ENCODE peak calls at places on chromosomes 7 and 10, in eight cellular contexts. P is gastrocnemius medialis, O is kidney, B is psoas muscle, Z is thoracic aorta, F is colonic mucosa, Q is endodermal cell, E is left ventricle myocardium inferior. A is an unnamed sample.

GRCh38 chr7:89914673-89915072 is 239.6 kb upstream of the STEAP1 start:
- DNase-seq in Q (peak), E (no peak), F (no peak), Z (no peak), B (no peak), P (no peak), O (no peak), A (no peak)

GRCh38 chr7:49866910-49867309 is 93.5 kb downstream of the VWC2 start:
- DNase-seq in O (no peak), F (no peak), E (no peak), P (no peak), B (no peak), Q (no peak), Z (no peak), A (no peak)

GRCh38 chr10:93445097-93445960 is 36.8 kb downstream of the MYOF start:
- DNase-seq in Q (peak), O (peak), B (peak), E (peak), F (peak), Z (peak), P (peak), A (peak)

GRCh38 chr7:68873616-68874015 is 724.7 kb upstream of the AUTS2 start:
- DNase-seq in Q (no peak), F (no peak), O (no peak), B (no peak), P (no peak), E (no peak), Z (no peak), A (no peak)

GRCh38 chr10:70690584-70690983 is 18.3 kb downstream of the ADAMTS14 start:
- DNase-seq in P (no peak), F (no peak), Q (no peak), B (no peak), E (no peak), O (no peak), Z (no peak), A (no peak)

GRCh38 chr10:132688580-132689420 is 97.1 kb downstream of the NKX6-2 start:
- DNase-seq in E (peak), O (peak), B (peak), Z (no peak), P (no peak), F (no peak), Q (peak), A (no peak)

GRCh38 chr10:127937069-127937468 is 30.2 kb downstream of the PTPRE start:
- DNase-seq in Z (no peak), P (no peak), B (no peak), E (no peak), Q (no peak), F (no peak), O (no peak), A (no peak)

GRCh38 chr7:20596653-20597052 is 18.8 kb upstream of the ABCB5 start:
- DNase-seq in P (no peak), B (no peak), Z (no peak), O (no peak), E (no peak), Q (no peak), F (no peak), A (no peak)

GRCh38 chr10:81728692-81729091 is 146.3 kb upstream of the NRG3 start:
- DNase-seq in Z (no peak), F (no peak), Q (no peak), E (no peak), B (no peak), P (no peak), O (no peak), A (no peak)

GRCh38 chr7:134545379-134545778 is 3.5 kb upstream of the AKR1B15 start:
- DNase-seq in P (no peak), O (no peak), E (no peak), B (no peak), Z (no peak), F (no peak), Q (no peak), A (no peak)

GRCh38 chr7:2159176-2159520 is 73.6 kb downstream of the MAD1L1 start:
- DNase-seq in B (no peak), Z (no peak), O (peak), Q (peak), E (no peak), P (no peak), F (no peak), A (no peak)

GRCh38 chr7:39086638-39087360 is 109.1 kb downstream of the POU6F2 start:
- DNase-seq in O (no peak), B (no peak), P (no peak), Z (no peak), E (no peak), F (no peak), Q (no peak), A (no peak)

DNA sequence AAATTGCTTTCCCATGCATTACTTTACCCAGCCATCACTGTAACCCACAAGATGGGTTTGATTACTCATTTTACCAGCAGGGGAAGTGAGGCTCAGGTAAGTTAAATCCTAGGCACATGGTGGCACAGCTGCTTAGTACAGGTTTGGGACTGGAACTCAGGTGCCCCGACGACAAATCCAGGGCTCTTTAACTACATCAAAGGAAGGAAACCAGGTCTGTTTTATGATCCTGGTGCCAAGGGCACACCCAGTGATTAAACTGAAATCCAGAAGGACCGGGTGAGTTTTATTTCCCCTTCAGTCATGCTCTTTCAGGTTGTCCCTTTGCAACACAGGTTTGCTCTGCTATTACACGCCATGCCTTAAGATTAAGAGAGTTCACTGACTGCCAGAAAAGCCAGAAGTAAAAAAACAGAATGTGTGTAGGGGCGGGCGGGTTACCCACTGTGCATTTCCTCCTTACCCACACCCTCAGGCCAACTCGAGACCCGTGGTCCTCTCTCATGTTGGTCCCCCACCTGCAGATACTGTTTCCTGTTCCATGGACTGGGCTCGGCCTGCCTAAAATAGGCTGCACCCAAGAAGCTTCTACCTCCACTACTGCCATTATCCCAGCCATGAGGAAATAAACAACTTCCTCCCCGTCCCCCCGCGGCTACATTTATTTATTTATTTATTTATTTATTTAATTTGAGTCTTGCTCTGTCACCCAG is 55.2 kb upstream of the KDM7A start:
- DNase-seq in F (peak), O (no peak), P (no peak), Q (peak), E (no peak), B (no peak), Z (no peak), A (no peak)
- TF ChIP-seq CTCF in F (no peak), O (no peak), P (no peak), Q (no peak), E (no peak), B (no peak), Z (no peak), A (no peak)

GRCh38 chr7:37046680-37047079 is 322.4 kb upstream of the AOAH start:
- DNase-seq in P (no peak), Z (no peak), F (no peak), B (no peak), O (no peak), Q (no peak), E (no peak), A (no peak)
- H3K27ac ChIP-seq in P (no peak), Z (no peak), F (no peak), B (no peak), O (no peak), Q (no peak), E (no peak), A (no peak)

GRCh38 chr7:16804674-16805439 is at the start of gene AGR2:
- DNase-seq in E (no peak), B (no peak), O (peak), Z (no peak), Q (no peak), P (no peak), F (peak), A (no peak)

GRCh38 chr7:16801579-16801978 is 3.2 kb downstream of the AGR2 start:
- DNase-seq in F (no peak), Z (no peak), O (no peak), P (no peak), Q (no peak), E (no peak), B (no peak), A (no peak)

GRCh38 chr7:16801111-16801542 is 3.7 kb downstream of the AGR2 start:
- DNase-seq in P (no peak), B (no peak), Z (no peak), F (no peak), E (no peak), Q (no peak), O (no peak), A (no peak)

DNA sequence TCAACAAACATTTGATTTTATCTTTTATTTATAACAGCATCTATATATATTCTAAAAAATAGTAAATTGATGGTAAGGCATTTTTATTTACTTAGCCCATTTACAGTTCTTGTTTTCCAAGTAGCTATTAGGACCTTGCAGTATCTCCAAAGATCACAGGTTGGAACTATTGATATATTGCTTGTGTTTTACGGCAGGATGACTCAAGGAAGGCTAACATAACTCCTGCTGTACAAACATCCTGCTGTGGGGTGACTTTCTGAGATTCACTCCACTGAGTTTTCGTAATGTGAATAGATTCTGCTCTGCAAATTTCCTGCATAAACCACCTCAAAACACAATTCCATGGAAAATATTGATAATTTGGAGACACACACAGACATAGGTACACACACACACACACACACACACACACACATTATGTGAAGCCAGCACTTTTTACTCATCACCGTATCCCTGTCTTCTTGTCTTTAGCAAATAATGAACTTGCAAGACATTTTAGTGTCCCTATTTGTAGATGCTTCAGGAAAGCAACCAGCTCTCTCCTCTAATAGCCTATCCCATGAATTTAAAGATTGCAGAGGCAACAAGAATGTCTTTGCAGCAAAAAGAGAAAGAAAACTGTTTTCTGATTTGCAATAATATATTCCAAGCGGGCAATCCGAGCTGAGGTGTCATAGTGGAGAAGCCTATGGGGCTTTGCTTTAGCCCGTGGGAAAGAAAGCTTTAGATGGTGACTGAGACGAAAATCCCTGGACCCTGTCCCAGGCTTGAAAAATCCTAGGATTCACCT is 722 bp downstream of the AGR2 start:
- DNase-seq in F (no peak), B (no peak), Q (no peak), O (no peak), P (no peak), E (no peak), Z (no peak), A (no peak)
- H3K4me3 ChIP-seq in F (peak), B (no peak), Q (no peak), O (no peak), P (no peak), E (no peak), Z (no peak), A (no peak)

GRCh38 chr10:3887404-3887803 is 102.4 kb upstream of the KLF6 start:
- DNase-seq in O (no peak), B (peak), Z (no peak), E (no peak), Q (peak), P (no peak), F (no peak), A (no peak)

GRCh38 chr10:3886191-3886590 is 101.2 kb upstream of the KLF6 start:
- DNase-seq in Z (no peak), O (peak), B (peak), Q (peak), E (peak), P (no peak), F (no peak), A (peak)

GRCh38 chr10:3889961-3890522 is 105.0 kb upstream of the KLF6 start:
- DNase-seq in Z (no peak), B (no peak), P (no peak), F (no peak), Q (no peak), O (no peak), E (no peak), A (no peak)

GRCh38 chr10:3886666-3887251 is 101.8 kb upstream of the KLF6 start:
- DNase-seq in Z (no peak), P (peak), E (no peak), Q (no peak), F (no peak), B (peak), O (no peak), A (no peak)

GRCh38 chr10:3887885-3888476 is 103.0 kb upstream of the KLF6 start:
- DNase-seq in F (no peak), Z (peak), Q (peak), B (peak), O (no peak), P (peak), E (no peak), A (no peak)
- TF ChIP-seq CTCF in F (no peak), Z (no peak), Q (peak), B (no peak), O (no peak), P (no peak), E (no peak), A (no peak)

DNA sequence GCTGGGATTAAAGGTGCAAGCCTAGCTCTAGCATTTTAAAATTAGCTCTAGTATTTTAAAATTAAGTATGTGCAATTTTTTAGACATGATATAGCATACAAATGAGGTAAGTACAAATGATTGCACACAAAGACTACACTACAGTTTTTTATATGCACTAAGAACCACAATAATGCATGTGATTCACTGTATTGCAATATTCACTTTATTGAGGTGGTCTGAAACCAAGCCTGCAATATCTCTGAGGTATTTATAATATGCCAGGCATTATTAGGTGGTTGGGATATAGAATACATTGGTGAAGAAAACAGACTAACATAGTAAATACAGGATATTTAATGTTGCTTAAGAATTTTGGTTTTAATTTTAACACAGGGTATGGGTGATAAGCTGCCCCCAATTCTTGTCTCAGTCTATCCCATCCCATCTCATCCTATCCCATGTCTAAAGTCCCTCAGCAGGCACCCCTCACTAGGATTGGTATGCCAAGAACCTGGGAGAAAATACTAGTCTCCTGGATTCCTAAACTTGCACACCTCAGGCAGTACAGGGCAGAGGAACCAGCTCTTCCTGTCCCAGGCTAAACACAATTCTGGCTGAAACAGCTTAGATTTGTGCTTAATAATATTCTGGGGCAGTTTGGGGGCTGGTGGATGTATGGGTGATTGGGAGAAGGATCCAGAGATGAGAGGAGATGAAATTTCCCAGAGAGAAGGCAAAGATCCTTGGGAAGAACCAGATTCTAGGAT is 90.4 kb downstream of the HIPK2 start:
- DNase-seq in F (no peak), P (no peak), B (no peak), Q (no peak), E (no peak), Z (no peak), O (no peak), A (no peak)
- H3K27ac ChIP-seq in F (no peak), P (no peak), B (no peak), Q (no peak), E (no peak), Z (no peak), O (no peak), A (peak)

GRCh38 chr7:128022631-128023532 is 8.4 kb downstream of the LRRC4 start:
- DNase-seq in E (no peak), Z (no peak), O (no peak), F (no peak), B (no peak), Q (no peak), P (peak), A (no peak)
- H3K4me3 ChIP-seq in E (no peak), Z (no peak), O (no peak), F (no peak), B (no peak), Q (no peak), P (no peak), A (no peak)

GRCh38 chr7:99472561-99473314 is at the start of gene ZNF789:
- DNase-seq in Z (peak), B (peak), P (peak), E (peak), O (peak), F (peak), Q (peak), A (peak)
- TF ChIP-seq CTCF in Z (no peak), B (no peak), P (peak), E (no peak), O (no peak), F (no peak), Q (peak), A (no peak)

GRCh38 chr10:43816351-43817321 is 168.0 kb upstream of the ZNF32 start:
- DNase-seq in F (peak), O (no peak), E (no peak), B (no peak), Z (no peak), P (no peak), Q (peak), A (no peak)

GRCh38 chr10:43819464-43820225 is 171.0 kb upstream of the ZNF32 start:
- DNase-seq in O (no peak), Z (no peak), F (no peak), P (no peak), Q (peak), B (no peak), E (no peak), A (no peak)

GRCh38 chr10:43820663-43821062 is 172.0 kb upstream of the ZNF32 start:
- DNase-seq in F (no peak), Z (no peak), E (no peak), O (no peak), Q (no peak), B (no peak), P (no peak), A (no peak)

GRCh38 chr10:43817368-43817767 is 168.7 kb upstream of the ZNF32 start:
- DNase-seq in Q (no peak), O (no peak), P (no peak), Z (no peak), B (no peak), F (no peak), E (no peak), A (no peak)

GRCh38 chr10:43818687-43819086 is 170.0 kb upstream of the ZNF32 start:
- DNase-seq in E (no peak), Z (no peak), B (no peak), F (no peak), P (no peak), O (no peak), Q (no peak), A (no peak)
- H3K27ac ChIP-seq in E (no peak), Z (no peak), B (no peak), F (no peak), P (no peak), O (no peak), Q (no peak), A (no peak)

DNA sequence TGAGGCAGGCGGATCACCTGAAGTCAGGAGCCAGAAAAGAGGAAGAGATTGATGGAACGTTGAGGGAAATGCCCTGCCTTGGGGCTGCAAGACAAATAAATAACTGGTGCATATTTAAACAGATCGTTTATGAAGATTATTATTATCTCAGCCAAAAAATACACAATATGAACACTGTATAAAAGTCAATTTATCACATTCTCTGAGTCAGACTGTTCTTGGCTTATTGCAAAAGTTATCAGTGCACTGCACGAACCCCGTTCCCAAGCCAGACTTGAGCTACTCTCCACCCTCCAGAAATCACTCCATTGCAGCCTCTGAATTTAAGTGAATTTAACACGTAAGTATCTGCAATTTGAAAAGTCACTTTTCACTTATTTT is 1.6 kb downstream of the DNMBP start:
- DNase-seq in O (no peak), Z (no peak), B (no peak), F (no peak), E (no peak), P (no peak), Q (no peak), A (no peak)
- H3K4me3 ChIP-seq in O (peak), Z (peak), B (peak), F (no peak), E (peak), P (peak), Q (peak), A (peak)

GRCh38 chr7:151271699-151272355 is 23.3 kb upstream of the SMARCD3 start:
- DNase-seq in O (peak), Z (no peak), F (peak), Q (no peak), E (no peak), B (peak), P (peak), A (no peak)
- TF ChIP-seq CTCF in O (no peak), Z (no peak), F (no peak), Q (peak), E (no peak), B (no peak), P (no peak), A (no peak)

A was measured in heart right ventricle.